ENCODE peak calls at places on chromosome 12, in four cellular contexts. One of them, this sample, is unnamed. For H3K27me3, the result is how much of the 10 kb centered on the place peaks cover.

GRCh38 chr12:111063296-111064026 is 143.1 kb upstream of the MYL2 start:
- DNase-seq in IMR-90: no peak
- DNase-seq in H1: no peak
- DNase-seq in mesendoderm: no peak
- DNase-seq in this sample: no peak

GRCh38 chr12:132904718-132905328 is 17.4 kb upstream of the CHFR start:
- DNase-seq in H1: peak
- DNase-seq in mesendoderm: peak
- DNase-seq in IMR-90: no peak
- DNase-seq in this sample: peak

GRCh38 chr12:70418101-70418500 is 52.0 kb downstream of the KCNMB4 start:
- DNase-seq in mesendoderm: peak
- DNase-seq in H1: no peak
- DNase-seq in IMR-90: no peak
- DNase-seq in this sample: no peak

GRCh38 chr12:67676624-67677023 is 28.1 kb downstream of the DYRK2 start:
- DNase-seq in H1: no peak
- DNase-seq in IMR-90: peak
- DNase-seq in mesendoderm: no peak
- DNase-seq in this sample: no peak

GRCh38 chr12:2053675-2054070 is 886 bp downstream of the CACNA1C start:
- DNase-seq in mesendoderm: no peak
- DNase-seq in H1: no peak
- DNase-seq in IMR-90: no peak
- DNase-seq in this sample: no peak

GRCh38 chr12:56616924-56617323 is 13.2 kb downstream of the BAZ2A start:
- DNase-seq in mesendoderm: no peak
- DNase-seq in IMR-90: no peak
- DNase-seq in H1: no peak
- DNase-seq in this sample: no peak

GRCh38 chr12:39467432-39467870 is 24.5 kb upstream of the KIF21A start:
- DNase-seq in IMR-90: no peak
- DNase-seq in H1: no peak
- DNase-seq in mesendoderm: no peak
- DNase-seq in this sample: no peak

GRCh38 chr12:85835810-85836715 is at the start of gene RASSF9:
- DNase-seq in IMR-90: peak
- DNase-seq in H1: no peak
- DNase-seq in mesendoderm: peak
- DNase-seq in this sample: peak

GRCh38 chr12:8088574-8088973 is 6.5 kb downstream of the NECAP1 start:
- DNase-seq in mesendoderm: no peak
- DNase-seq in H1: no peak
- DNase-seq in IMR-90: no peak
- DNase-seq in this sample: no peak

GRCh38 chr12:131096681-131097181 is 143.0 kb downstream of the ADGRD1 start:
- DNase-seq in H1: no peak
- DNase-seq in IMR-90: no peak
- DNase-seq in mesendoderm: no peak
- DNase-seq in this sample: peak

GRCh38 chr12:29278673-29279420 is 102.1 kb downstream of the ERGIC2 start:
- DNase-seq in H1: no peak
- DNase-seq in mesendoderm: no peak
- DNase-seq in IMR-90: no peak
- DNase-seq in this sample: no peak

GRCh38 chr12:51779876-51780275 is 68.6 kb downstream of the FIGNL2 start:
- DNase-seq in IMR-90: no peak
- DNase-seq in mesendoderm: no peak
- DNase-seq in H1: no peak
- DNase-seq in this sample: no peak

GRCh38 chr12:49909826-49910225 is 6.1 kb upstream of the FAIM2 start:
- DNase-seq in IMR-90: peak
- DNase-seq in H1: peak
- DNase-seq in mesendoderm: peak
- DNase-seq in this sample: peak

GRCh38 chr12:51793201-51793600 is 55.3 kb downstream of the FIGNL2 start:
- DNase-seq in H1: no peak
- DNase-seq in IMR-90: peak
- DNase-seq in mesendoderm: no peak
- DNase-seq in this sample: no peak

GRCh38 chr12:25477217-25477616 is 75.9 kb downstream of the LMNTD1 start:
- DNase-seq in mesendoderm: no peak
- DNase-seq in IMR-90: no peak
- DNase-seq in H1: no peak
- DNase-seq in this sample: no peak

GRCh38 chr12:131644481-131644880 is 66.4 kb upstream of the SFSWAP start:
- DNase-seq in IMR-90: no peak
- DNase-seq in H1: no peak
- DNase-seq in mesendoderm: no peak
- DNase-seq in this sample: no peak

GRCh38 chr12:9745191-9745590 is 12.3 kb upstream of the CLECL1 start:
- DNase-seq in H1: no peak
- DNase-seq in mesendoderm: peak
- DNase-seq in IMR-90: no peak
- DNase-seq in this sample: no peak
- H4K5ac ChIP-seq in H1: no peak
- H4K5ac ChIP-seq in mesendoderm: no peak
- H4K5ac ChIP-seq in IMR-90: no peak
- H4K5ac ChIP-seq in this sample: no peak

GRCh38 chr12:112808176-112808575 is 16.6 kb downstream of the RPH3A start:
- DNase-seq in mesendoderm: no peak
- DNase-seq in IMR-90: no peak
- DNase-seq in H1: no peak
- DNase-seq in this sample: no peak

GRCh38 chr12:112806721-112807120 is 15.2 kb downstream of the RPH3A start:
- DNase-seq in mesendoderm: no peak
- DNase-seq in H1: no peak
- DNase-seq in IMR-90: no peak
- DNase-seq in this sample: no peak

GRCh38 chr12:112809684-112810083 is 18.1 kb downstream of the RPH3A start:
- DNase-seq in H1: no peak
- DNase-seq in mesendoderm: peak
- DNase-seq in IMR-90: no peak
- DNase-seq in this sample: no peak

GRCh38 chr12:112810235-112810917 is 18.8 kb downstream of the RPH3A start:
- DNase-seq in H1: no peak
- DNase-seq in IMR-90: no peak
- DNase-seq in mesendoderm: peak
- DNase-seq in this sample: no peak

DNA sequence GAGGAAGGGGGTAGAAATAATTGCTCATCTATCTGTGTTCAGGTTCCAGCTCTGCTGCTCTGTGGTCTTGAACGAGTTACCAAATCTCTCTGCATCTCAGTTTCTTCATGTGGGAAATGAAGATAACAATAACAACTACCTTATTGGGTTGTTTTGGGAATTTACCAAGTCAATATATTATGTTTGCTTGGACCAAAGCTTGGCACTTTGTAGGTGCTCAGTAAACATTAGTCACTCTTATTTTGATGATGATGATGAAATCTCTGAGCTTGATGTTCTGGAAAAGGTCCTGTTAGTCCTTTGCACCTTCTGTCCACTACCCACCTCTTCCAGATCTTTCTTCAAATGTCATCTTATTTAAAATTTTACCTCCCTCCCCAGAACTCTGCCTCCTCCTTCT is 15.9 kb downstream of the RPH3A start:
- DNase-seq in IMR-90: no peak
- DNase-seq in mesendoderm: no peak
- DNase-seq in H1: no peak
- DNase-seq in this sample: no peak
- H3K27me3 ChIP-seq in IMR-90: under half
- H3K27me3 ChIP-seq in mesendoderm: under half
- H3K27me3 ChIP-seq in H1: under half
- H3K27me3 ChIP-seq in this sample: under half

GRCh38 chr12:53719649-53720048 is 7.6 kb downstream of the CALCOCO1 start:
- DNase-seq in H1: no peak
- DNase-seq in mesendoderm: peak
- DNase-seq in IMR-90: no peak
- DNase-seq in this sample: peak
- H4K5ac ChIP-seq in H1: no peak
- H4K5ac ChIP-seq in mesendoderm: no peak
- H4K5ac ChIP-seq in IMR-90: no peak
- H4K5ac ChIP-seq in this sample: no peak

DNA sequence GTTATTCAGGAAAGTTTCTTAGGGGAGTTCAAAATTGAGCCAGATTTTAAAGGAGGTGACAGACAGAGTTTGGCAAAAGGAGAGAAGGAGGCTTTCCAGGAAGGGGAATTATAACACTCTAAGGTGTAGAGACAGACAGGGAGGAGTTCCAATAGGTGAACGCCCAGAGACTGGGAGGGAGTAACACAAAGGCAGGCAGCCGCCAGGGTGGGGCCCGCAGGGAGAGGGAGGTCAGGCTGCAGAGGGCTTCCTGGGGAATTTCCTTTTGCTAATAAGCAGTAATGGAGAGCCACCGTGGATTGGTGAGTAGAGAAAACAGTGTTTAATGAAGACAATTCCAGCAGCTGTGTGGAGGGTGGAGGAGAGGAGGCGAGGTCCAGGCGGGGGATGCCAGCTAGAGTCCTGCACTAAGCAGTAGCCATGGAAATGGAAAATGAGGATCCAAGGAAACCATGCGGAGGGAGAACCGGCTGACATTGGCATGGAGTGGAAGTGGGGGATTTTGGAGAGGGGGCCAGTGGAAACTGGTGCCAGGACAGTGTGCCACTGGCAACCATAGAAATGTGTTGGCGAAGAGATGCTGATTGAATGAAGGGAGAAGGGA is 22.2 kb downstream of the GRIN2B start:
- DNase-seq in H1: no peak
- DNase-seq in IMR-90: no peak
- DNase-seq in mesendoderm: peak
- DNase-seq in this sample: peak
- H3K27me3 ChIP-seq in H1: under half
- H3K27me3 ChIP-seq in IMR-90: under half
- H3K27me3 ChIP-seq in mesendoderm: under half
- H3K27me3 ChIP-seq in this sample: under half